ENCODE peak calls at places on chromosome 15, in four cellular contexts. C is GM12892, A is transverse colon, Q is adrenal gland. T is an unnamed sample.

GRCh38 chr15:72136170-72137051 is 18.2 kb downstream of the SENP8 start:
- DNase-seq in C (no peak), A (no peak), Q (no peak), T (no peak)

GRCh38 chr15:61070111-61070901 is 158.8 kb downstream of the RORA start:
- DNase-seq in C (no peak), A (no peak), Q (no peak), T (no peak)

GRCh38 chr15:95350908-95351307 is 979.6 kb upstream of the NR2F2 start:
- DNase-seq in C (no peak), A (no peak), Q (no peak), T (no peak)

GRCh38 chr15:72047020-72047419 is 70.9 kb downstream of the MYO9A start:
- DNase-seq in C (no peak), A (no peak), Q (no peak), T (no peak)

GRCh38 chr15:59492389-59493377 is 54.7 kb downstream of the FAM81A start:
- DNase-seq in C (peak), A (peak), Q (peak), T (peak)

GRCh38 chr15:42199126-42199525 is 9.0 kb downstream of the VPS39 start:
- DNase-seq in C (no peak), A (no peak), Q (no peak), T (no peak)

GRCh38 chr15:100112636-100113305 is 229.0 kb downstream of the ADAMTS17 start:
- DNase-seq in C (no peak), A (no peak), Q (no peak), T (no peak)

GRCh38 chr15:27492021-27492621 is 521.1 kb downstream of the GABRG3 start:
- DNase-seq in C (no peak), A (no peak), Q (no peak), T (no peak)

GRCh38 chr15:79090487-79091203 is at the start of gene RASGRF1:
- DNase-seq in C (no peak), A (no peak), Q (no peak), T (peak)

GRCh38 chr15:68429691-68430470 is 2.1 kb downstream of the ITGA11 start:
- DNase-seq in C (no peak), A (no peak), Q (no peak), T (no peak)

GRCh38 chr15:90882781-90883525 is 1.4 kb upstream of the FES start:
- DNase-seq in C (no peak), A (no peak), Q (no peak), T (no peak)

GRCh38 chr15:27324871-27325270 is 353.9 kb downstream of the GABRG3 start:
- DNase-seq in C (no peak), A (no peak), Q (no peak), T (no peak)

GRCh38 chr15:77650285-77650684 is 17.6 kb upstream of the LINGO1 start:
- DNase-seq in C (no peak), A (no peak), Q (no peak), T (peak)

GRCh38 chr15:70483513-70483912 is 279.8 kb downstream of the UACA start:
- DNase-seq in C (no peak), A (no peak), Q (no peak), T (peak)

GRCh38 chr15:68313501-68314390 is 36.2 kb downstream of the FEM1B start:
- DNase-seq in C (no peak), A (no peak), Q (no peak), T (no peak)

GRCh38 chr15:99058421-99058870 is 46.4 kb upstream of the SYNM start:
- DNase-seq in C (no peak), A (no peak), Q (no peak), T (no peak)

GRCh38 chr15:39393575-39394335 is 187.1 kb upstream of the THBS1 start:
- DNase-seq in C (no peak), A (peak), Q (no peak), T (no peak)

GRCh38 chr15:23566070-23567050 is 886 bp downstream of the MKRN3 start:
- DNase-seq in C (no peak), A (no peak), Q (no peak), T (no peak)

GRCh38 chr15:57376695-57377477 is 581 bp downstream of the CGNL1 start:
- DNase-seq in C (no peak), A (no peak), Q (peak), T (no peak)

GRCh38 chr15:96053039-96054021 is 277.2 kb upstream of the NR2F2 start:
- DNase-seq in C (no peak), A (peak), Q (peak), T (no peak)

GRCh38 chr15:62582580-62582979 is 417.5 kb upstream of the C2CD4B start:
- DNase-seq in C (no peak), A (no peak), Q (no peak), T (no peak)

GRCh38 chr15:100249096-100249815 is 92.5 kb downstream of the ADAMTS17 start:
- DNase-seq in C (no peak), A (no peak), Q (peak), T (no peak)

GRCh38 chr15:71296032-71296686 is 180.9 kb downstream of the THSD4 start:
- DNase-seq in C (no peak), A (peak), Q (no peak), T (no peak)

GRCh38 chr15:100932676-100933348 is 13.7 kb downstream of the LRRK1 start:
- DNase-seq in C (no peak), A (no peak), Q (no peak), T (no peak)

GRCh38 chr15:39362832-39363561 is 217.9 kb upstream of the THBS1 start:
- DNase-seq in C (no peak), A (no peak), Q (no peak), T (no peak)

GRCh38 chr15:73284073-73284472 is 84.7 kb downstream of the HCN4 start:
- DNase-seq in C (no peak), A (no peak), Q (no peak), T (peak)

GRCh38 chr15:26759991-26760390 is 12.9 kb downstream of the GABRB3 start:
- DNase-seq in C (no peak), A (no peak), Q (no peak), T (no peak)

GRCh38 chr15:45449387-45449786 is 71.0 kb upstream of the GATM start:
- DNase-seq in C (no peak), A (no peak), Q (no peak), T (no peak)

GRCh38 chr15:38029741-38030140 is 95.3 kb downstream of the TMCO5A start:
- DNase-seq in C (no peak), A (no peak), Q (no peak), T (no peak)

GRCh38 chr15:63288778-63289378 is 11.5 kb downstream of the APH1B start:
- DNase-seq in C (no peak), A (no peak), Q (no peak), T (peak)

GRCh38 chr15:63896336-63897115 is 62.8 kb upstream of the HERC1 start:
- DNase-seq in C (peak), A (peak), Q (no peak), T (peak)

GRCh38 chr15:63374686-63375520 is 6.7 kb downstream of the CA12 start:
- DNase-seq in C (no peak), A (no peak), Q (no peak), T (no peak)

GRCh38 chr15:25862469-25863066 is 559 bp downstream of the ATP10A start:
- DNase-seq in C (no peak), A (no peak), Q (no peak), T (no peak)

GRCh38 chr15:99928429-99928981 is 195.3 kb upstream of the LYSMD4 start:
- DNase-seq in C (peak), A (peak), Q (peak), T (peak)

DNA sequence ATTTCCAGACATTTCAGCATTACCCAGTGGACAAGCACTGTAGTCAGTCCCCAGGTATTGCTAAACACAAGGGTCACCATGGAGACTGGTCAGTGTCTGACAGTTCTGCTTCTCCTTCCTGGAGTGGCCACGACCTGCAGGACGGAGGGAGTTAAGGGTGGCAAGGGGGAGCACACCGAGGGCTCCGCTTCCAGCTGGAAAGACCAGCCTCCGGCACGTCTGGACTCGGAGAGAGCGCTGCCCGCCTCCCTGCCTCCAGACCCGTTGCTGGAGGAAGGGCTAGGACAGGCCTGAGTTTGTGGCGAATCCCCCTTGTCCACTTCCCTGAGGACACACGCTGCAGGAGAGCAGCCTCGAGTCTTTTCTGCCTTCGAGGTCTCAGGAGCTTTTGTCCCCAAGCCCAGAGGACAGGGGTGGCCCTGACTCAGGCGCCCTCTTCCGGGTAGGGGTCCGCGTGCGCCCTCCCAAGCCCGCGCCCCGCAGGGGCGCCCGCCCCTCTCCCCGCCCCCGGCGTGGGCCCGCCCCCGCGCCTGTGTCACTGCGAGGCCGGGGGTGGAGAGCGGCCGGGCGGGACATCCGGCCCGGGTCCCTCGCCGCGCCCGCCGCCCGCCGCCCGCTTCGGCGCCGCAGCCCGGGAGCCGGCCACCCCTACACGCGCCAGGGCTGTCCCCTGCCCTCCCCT is at the start of gene CHST14:
- DNase-seq in C (peak), A (peak), Q (peak), T (peak)
- TF ChIP-seq POLR2A in C (no peak), A (peak), Q (peak), T (no peak)

DNA sequence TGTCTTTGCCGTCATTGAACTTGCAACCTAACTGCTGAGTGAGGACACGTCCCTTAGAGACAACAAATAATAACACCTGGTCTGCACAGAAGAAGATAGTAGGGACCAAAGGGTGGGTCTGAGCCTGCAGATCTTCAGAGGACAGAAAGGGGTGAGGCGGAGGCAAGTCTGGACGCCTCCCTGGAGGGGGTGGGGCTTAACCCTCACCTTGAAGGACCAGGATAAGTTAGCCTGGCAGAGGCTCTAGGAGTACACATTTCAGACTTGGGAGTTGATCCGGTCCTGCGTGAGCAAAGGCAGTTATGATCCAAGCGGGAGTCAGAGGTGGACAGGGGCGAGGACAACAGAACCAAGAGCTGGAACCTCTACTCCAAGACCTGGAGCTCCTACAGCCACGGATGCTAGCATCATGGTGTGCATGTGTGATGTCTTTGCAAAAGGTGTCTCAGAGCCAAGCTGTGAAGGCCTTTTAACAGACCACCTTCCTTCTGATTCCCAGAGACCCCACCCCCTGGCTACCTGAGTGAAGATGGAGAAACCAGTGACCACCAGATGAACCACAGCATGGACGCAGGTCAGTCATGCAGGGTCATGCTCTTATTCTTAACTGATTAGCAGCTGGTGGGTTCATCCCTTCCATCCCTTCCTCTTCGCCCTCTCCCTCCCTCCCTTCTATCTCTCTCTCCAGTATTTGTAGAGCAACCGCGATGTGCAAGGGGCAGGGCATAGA is 88.0 kb downstream of the AAGAB start:
- DNase-seq in C (no peak), A (no peak), Q (no peak), T (peak)
- TF ChIP-seq POLR2A in C (no peak), A (no peak), Q (no peak), T (no peak)

DNA sequence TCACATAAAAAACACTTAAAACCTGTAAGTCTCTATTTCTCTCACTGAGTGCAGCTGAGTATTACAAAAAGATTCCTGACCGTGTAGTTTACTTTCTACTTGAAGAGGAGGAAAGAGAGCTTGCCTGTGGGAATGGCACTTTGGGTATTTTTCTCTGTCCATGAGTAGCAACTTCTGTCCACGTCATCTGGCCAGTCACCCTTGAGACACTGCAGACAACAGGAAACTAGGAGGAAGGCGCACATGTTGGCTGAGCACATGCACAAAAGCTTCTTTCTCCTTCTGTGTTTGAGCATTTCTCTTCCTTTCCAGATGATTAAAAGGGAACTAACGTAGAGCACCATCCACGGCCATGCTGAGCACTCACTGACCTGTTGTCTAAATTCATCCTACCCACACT is 19.7 kb downstream of the STARD5 start:
- DNase-seq in C (no peak), A (no peak), Q (no peak), T (no peak)
- TF ChIP-seq POLR2A in C (no peak), A (no peak), Q (no peak), T (no peak)

GRCh38 chr15:80466543-80466942 is 62.4 kb downstream of the ARNT2 start:
- DNase-seq in C (no peak), A (no peak), Q (no peak), T (no peak)

GRCh38 chr15:80467311-80467714 is 63.1 kb downstream of the ARNT2 start:
- DNase-seq in C (no peak), A (no peak), Q (no peak), T (no peak)

GRCh38 chr15:80462111-80462510 is 57.9 kb downstream of the ARNT2 start:
- DNase-seq in C (no peak), A (no peak), Q (no peak), T (no peak)

GRCh38 chr15:80462836-80463512 is 58.8 kb downstream of the ARNT2 start:
- DNase-seq in C (no peak), A (no peak), Q (no peak), T (no peak)

GRCh38 chr15:80464952-80465645 is 60.9 kb downstream of the ARNT2 start:
- DNase-seq in C (no peak), A (no peak), Q (no peak), T (no peak)
- TF ChIP-seq POLR2A in C (no peak), A (no peak), Q (no peak), T (no peak)

DNA sequence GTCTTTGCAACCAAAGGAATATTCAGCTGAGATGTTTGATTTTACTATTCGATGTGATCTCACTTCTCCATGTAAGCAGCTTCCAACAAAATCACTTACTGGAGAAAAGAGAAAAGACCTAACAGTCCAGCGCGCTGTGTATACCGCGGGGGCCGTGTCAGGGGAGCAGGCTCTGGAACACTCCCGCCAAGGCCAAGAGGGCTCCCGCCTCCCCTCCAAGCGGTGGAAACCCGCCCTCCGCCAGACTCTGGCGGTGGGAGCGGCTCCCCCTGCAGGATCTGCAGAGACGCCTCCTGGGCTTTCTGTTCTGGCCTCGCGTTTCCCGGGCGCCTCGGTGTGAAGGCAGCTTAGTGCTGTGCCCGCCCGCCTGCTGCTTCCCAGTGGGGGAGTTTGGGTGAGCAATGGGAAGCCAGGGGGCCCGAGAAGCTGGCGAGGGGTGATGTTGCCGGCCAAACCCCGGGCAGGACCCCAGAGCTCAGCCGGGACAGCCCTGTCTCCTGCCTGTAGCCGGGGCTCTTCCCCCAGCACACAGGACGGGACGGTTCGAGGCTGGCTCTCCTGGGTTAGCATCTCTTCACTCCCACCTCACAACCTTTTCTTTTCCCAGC is 36.3 kb downstream of the CHST14 start:
- DNase-seq in C (peak), A (peak), Q (peak), T (peak)
- TF ChIP-seq POLR2A in C (no peak), A (no peak), Q (no peak), T (no peak)

DNA sequence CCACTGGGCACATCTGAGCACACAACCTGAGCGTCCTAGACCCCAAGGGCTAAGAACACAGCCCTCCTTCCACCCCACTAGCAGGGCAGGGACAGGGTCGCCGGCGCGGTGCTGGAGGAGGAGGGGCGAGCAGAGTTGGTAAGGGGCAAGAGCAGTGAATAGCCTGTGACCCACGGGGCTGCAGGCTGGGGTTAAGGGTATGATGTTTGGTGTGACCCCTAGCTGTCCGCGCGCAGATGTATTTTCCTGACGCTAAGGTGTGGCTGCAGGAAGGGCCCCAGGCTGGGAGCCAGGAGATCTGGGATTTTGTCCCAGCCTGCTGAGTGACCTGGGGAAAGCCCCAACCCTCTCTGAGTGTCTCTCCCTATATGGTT is 1.3 kb upstream of the C15orf39 start:
- DNase-seq in C (no peak), A (no peak), Q (no peak), T (no peak)
- TF ChIP-seq POLR2A in C (no peak), A (no peak), Q (no peak), T (no peak)

GRCh38 chr15:33066584-33066983 is 127.9 kb downstream of the FMN1 start:
- DNase-seq in C (no peak), A (peak), Q (no peak), T (no peak)

GRCh38 chr15:33069161-33069560 is 125.4 kb downstream of the FMN1 start:
- DNase-seq in C (no peak), A (no peak), Q (no peak), T (no peak)

GRCh38 chr15:33068531-33068990 is 126.0 kb downstream of the FMN1 start:
- DNase-seq in C (no peak), A (peak), Q (no peak), T (no peak)

GRCh38 chr15:33067456-33067855 is 127.1 kb downstream of the FMN1 start:
- DNase-seq in C (no peak), A (no peak), Q (no peak), T (no peak)

GRCh38 chr15:33068007-33068441 is 126.5 kb downstream of the FMN1 start:
- DNase-seq in C (no peak), A (peak), Q (peak), T (no peak)
- TF ChIP-seq POLR2A in C (no peak), A (peak), Q (no peak), T (no peak)

T was measured in erythroblast.